ENCODE peak calls at places on chromosome 9, in ten cellular contexts. I is heart left ventricle; J is pancreas; Y is RWPE2; Q is foreskin keratinocyte; V is CD8-positive, alpha-beta T cell; G is Panc1; U is activated CD4-positive, CD25-positive, alpha-beta regulatory T cell treated with anti-CD3 and anti-CD28 coated beads, Interleukin-2, amount 50 U/mL, for 24 hours; D is effector memory CD8-positive, alpha-beta T cell; O is naive thymus-derived CD4-positive, alpha-beta T cell. B is an unnamed sample.

GRCh38 chr9:116269250-116269649 is 115.7 kb downstream of the PAPPA start:
- ATAC-seq in I (no peak), J (no peak), Y (peak), Q (peak), V (no peak), G (no peak), U (no peak), D (no peak), O (no peak), B (no peak)

GRCh38 chr9:81032030-81032572 is 657.2 kb downstream of the TLE1 start:
- ATAC-seq in I (peak), J (peak), Y (peak), Q (peak), V (no peak), G (no peak), U (no peak), D (no peak), O (no peak), B (no peak)

GRCh38 chr9:114369567-114370240 is 18.1 kb downstream of the AKNA start:
- ATAC-seq in I (no peak), J (no peak), Y (no peak), Q (no peak), V (peak), G (no peak), U (peak), D (peak), O (peak), B (no peak)

GRCh38 chr9:18194316-18194715 is 279.6 kb upstream of the ADAMTSL1 start:
- ATAC-seq in I (no peak), J (no peak), Y (no peak), Q (no peak), V (no peak), G (no peak), U (no peak), D (no peak), O (no peak), B (no peak)

GRCh38 chr9:5561828-5562488 is 51.6 kb downstream of the PDCD1LG2 start:
- ATAC-seq in I (no peak), J (no peak), Y (no peak), Q (no peak), V (no peak), G (no peak), U (no peak), D (no peak), O (no peak), B (no peak)

GRCh38 chr9:1531411-1531903 is 481.3 kb downstream of the DMRT2 start:
- ATAC-seq in I (no peak), J (peak), Y (no peak), Q (no peak), V (no peak), G (no peak), U (no peak), D (no peak), O (no peak), B (no peak)

GRCh38 chr9:134534661-134535080 is 106.9 kb upstream of the COL5A1 start:
- ATAC-seq in I (no peak), J (no peak), Y (no peak), Q (no peak), V (no peak), G (no peak), U (no peak), D (no peak), O (no peak), B (no peak)

GRCh38 chr9:95104088-95104960 is 213.2 kb downstream of the FANCC start:
- ATAC-seq in I (peak), J (no peak), Y (no peak), Q (no peak), V (no peak), G (no peak), U (no peak), D (no peak), O (no peak), B (no peak)

GRCh38 chr9:86253577-86253976 is 5.9 kb downstream of the C9orf153 start:
- ATAC-seq in I (no peak), J (no peak), Y (no peak), Q (no peak), V (no peak), G (no peak), U (no peak), D (no peak), O (no peak), B (no peak)

GRCh38 chr9:35682083-35682482 is 7.6 kb downstream of the TPM2 start:
- ATAC-seq in I (no peak), J (no peak), Y (peak), Q (no peak), V (no peak), G (peak), U (no peak), D (no peak), O (no peak), B (no peak)

GRCh38 chr9:35257986-35258664 is 96.3 kb downstream of the UNC13B start:
- ATAC-seq in I (no peak), J (peak), Y (no peak), Q (no peak), V (no peak), G (peak), U (no peak), D (no peak), O (no peak), B (no peak)

GRCh38 chr9:116103976-116104820 is 49.4 kb upstream of the PAPPA start:
- ATAC-seq in I (no peak), J (no peak), Y (no peak), Q (no peak), V (no peak), G (no peak), U (no peak), D (no peak), O (no peak), B (no peak)

GRCh38 chr9:83431470-83432060 is 106.6 kb downstream of the FRMD3 start:
- ATAC-seq in I (peak), J (peak), Y (no peak), Q (no peak), V (no peak), G (peak), U (no peak), D (no peak), O (no peak), B (no peak)